ENCODE peak calls at places on chromosomes 16 and 17, in six cellular contexts. D is HCT116, A is WTC11, C is HepG2, F is K562, J is H1. L is an unnamed sample.

GRCh38 chr16:65077181-65077580 is 44.7 kb downstream of the CDH11 start:
- DNase-seq in D (no peak), A (no peak), C (no peak), F (no peak), J (no peak), L (no peak)

GRCh38 chr17:36919407-36919968 is 17.8 kb upstream of the LHX1 start:
- DNase-seq in D (no peak), A (no peak), C (no peak), F (no peak), J (no peak), L (no peak)

GRCh38 chr17:7102421-7102820 is 12.2 kb downstream of the ASGR2 start:
- DNase-seq in D (no peak), A (no peak), C (no peak), F (no peak), J (no peak), L (no peak)

GRCh38 chr17:20155258-20156195 is 146.4 kb downstream of the SPECC1 start:
- DNase-seq in D (peak; percentile 87), A (peak; percentile 100), C (peak; percentile 80), F (peak; percentile 94), J (peak; percentile 99), L (peak; percentile 91)

GRCh38 chr17:66540131-66540781 is 237.8 kb downstream of the PRKCA start:
- DNase-seq in D (no peak), A (peak; percentile 46), C (peak; percentile 72), F (no peak), J (peak; percentile 59), L (no peak)

GRCh38 chr17:6325741-6326140 is 109.2 kb downstream of the AIPL1 start:
- DNase-seq in D (no peak), A (no peak), C (no peak), F (no peak), J (no peak), L (no peak)

GRCh38 chr17:82350182-82351030 is 8.6 kb upstream of the TEX19 start:
- DNase-seq in D (peak; percentile 56), A (peak; percentile 56), C (no peak), F (no peak), J (no peak), L (no peak)

GRCh38 chr17:45270828-45271418 is 9.0 kb upstream of the SPATA32 start:
- DNase-seq in D (no peak), A (peak; percentile 81), C (no peak), F (peak; percentile 73), J (peak; percentile 91), L (no peak)

GRCh38 chr16:31008154-31008950 is 2.1 kb downstream of the STX1B start:
- DNase-seq in D (no peak), A (no peak), C (no peak), F (no peak), J (no peak), L (no peak)

GRCh38 chr16:22739077-22739476 is 74.9 kb upstream of the HS3ST2 start:
- DNase-seq in D (no peak), A (no peak), C (no peak), F (no peak), J (no peak), L (no peak)

DNA sequence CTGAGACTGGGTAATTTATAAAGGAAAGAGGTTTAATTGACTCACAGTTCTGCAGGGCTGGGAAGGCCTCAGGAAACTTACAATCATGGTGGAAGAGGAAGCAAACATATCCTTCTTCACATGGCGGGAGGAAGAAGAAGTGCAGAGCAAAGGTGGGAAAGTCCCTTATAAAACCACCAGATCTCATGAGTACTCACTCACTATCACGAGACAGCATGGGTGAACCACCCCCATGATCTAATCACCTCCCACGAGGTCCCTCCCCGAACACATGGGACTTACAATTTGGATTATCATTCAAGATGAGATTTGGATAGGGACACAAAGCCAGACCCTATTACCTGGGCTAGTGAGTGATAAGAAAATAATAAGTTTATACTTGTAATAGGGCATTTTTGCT is 70.6 kb upstream of the HS3ST2 start:
- DNase-seq in D (no peak), A (no peak), C (no peak), F (no peak), J (no peak), L (no peak)
- TF ChIP-seq ATF3 in D (no peak), A (no peak), C (no peak), F (no peak), J (no peak), L (no peak)

GRCh38 chr16:8848231-8848938 is 20.4 kb downstream of the CARHSP1 start:
- DNase-seq in D (no peak), A (no peak), C (no peak), F (no peak), J (no peak), L (no peak)
- TF ChIP-seq ATF3 in D (no peak), A (no peak), C (no peak), F (no peak), J (no peak), L (no peak)

DNA sequence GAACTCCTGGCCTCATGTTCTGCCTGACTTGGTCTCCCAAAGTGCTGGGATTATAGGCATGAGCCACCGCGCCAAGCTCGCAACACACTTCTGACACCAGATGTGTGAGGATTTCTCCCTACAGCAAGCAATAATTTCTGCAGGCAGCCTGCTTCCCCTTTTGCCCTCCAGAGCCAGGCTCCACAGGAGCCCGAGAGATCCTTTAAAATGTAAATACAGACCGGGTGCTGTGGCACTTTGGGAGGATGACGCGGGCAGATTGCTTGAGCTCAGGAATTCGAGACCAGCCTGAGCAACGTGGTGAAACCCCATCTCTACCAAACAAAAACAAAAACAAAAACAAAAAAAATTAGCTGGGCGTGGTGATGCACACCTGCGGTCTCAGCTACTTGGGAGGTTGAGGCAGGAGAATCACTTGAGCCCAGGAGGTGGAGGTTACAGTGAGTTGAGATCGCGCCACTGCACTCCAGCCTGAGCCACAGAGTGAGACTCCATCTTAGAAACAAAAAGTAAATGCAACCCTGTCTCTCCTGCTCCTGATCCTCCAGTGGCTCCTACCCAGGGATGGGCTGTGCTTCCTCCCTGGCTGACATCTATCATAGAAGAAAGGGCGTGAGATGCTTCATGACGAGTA is 14.7 kb downstream of the C16orf96 start:
- DNase-seq in D (no peak), A (peak; percentile 81), C (no peak), F (no peak), J (peak; percentile 71), L (no peak)
- TF ChIP-seq ATF3 in D (no peak), A (no peak), C (no peak), F (no peak), J (no peak), L (no peak)

GRCh38 chr16:1283296-1283695 is 26.1 kb upstream of the UBE2I start:
- DNase-seq in D (no peak), A (no peak), C (no peak), F (peak; percentile 54), J (no peak), L (no peak)

GRCh38 chr16:1285669-1286491 is 23.6 kb upstream of the UBE2I start:
- DNase-seq in D (no peak), A (no peak), C (no peak), F (no peak), J (no peak), L (no peak)

GRCh38 chr16:1286492-1287094 is 22.8 kb upstream of the UBE2I start:
- DNase-seq in D (no peak), A (no peak), C (no peak), F (no peak), J (no peak), L (no peak)

GRCh38 chr16:1282275-1282995 is 26.6 kb downstream of the TPSD1 start:
- DNase-seq in D (no peak), A (no peak), C (no peak), F (peak; percentile 66), J (no peak), L (no peak)

DNA sequence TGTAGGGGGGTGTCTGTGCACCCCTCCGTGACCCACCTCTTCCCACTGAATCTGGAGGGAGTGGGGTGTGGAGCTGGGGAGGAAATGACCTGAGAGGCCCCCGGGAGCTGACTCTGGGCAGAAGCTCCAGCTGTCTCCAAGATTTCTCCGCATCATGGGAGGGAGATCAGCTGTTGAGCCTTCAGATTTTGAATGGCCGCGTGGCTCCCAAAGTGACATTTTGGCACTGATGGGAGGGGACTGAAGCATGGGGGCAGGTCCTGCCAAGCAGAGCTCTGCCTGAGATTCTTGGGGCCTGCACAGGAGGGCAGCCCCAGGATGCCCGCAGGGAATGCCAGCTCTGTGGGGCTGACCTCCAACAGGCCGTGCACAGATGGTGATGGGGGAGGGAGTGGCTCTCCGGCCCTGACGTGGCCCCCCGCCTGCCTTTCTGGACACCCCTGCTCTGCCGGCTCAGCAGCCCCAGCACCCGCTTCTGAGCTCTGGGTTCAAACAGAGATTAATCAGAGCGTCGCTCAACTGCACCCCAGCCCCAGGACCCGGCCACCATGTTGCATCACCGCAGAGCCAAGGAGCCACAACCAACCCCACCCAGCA is 25.3 kb upstream of the UBE2I start:
- DNase-seq in D (no peak), A (no peak), C (no peak), F (no peak), J (no peak), L (no peak)
- TF ChIP-seq ATF3 in D (no peak), A (no peak), C (no peak), F (no peak), J (no peak), L (no peak)

GRCh38 chr17:55811536-55811935 is 60.7 kb downstream of the PCTP start:
- DNase-seq in D (no peak), A (no peak), C (no peak), F (no peak), J (no peak), L (no peak)
- TF ChIP-seq ATF3 in D (no peak), A (no peak), C (no peak), F (no peak), J (no peak), L (no peak)

GRCh38 chr17:80087346-80088265 is 13.8 kb upstream of the GAA start:
- DNase-seq in D (no peak), A (no peak), C (no peak), F (no peak), J (no peak), L (no peak)
- TF ChIP-seq ATF3 in D (no peak), A (no peak), C (no peak), F (no peak), J (no peak), L (no peak)

GRCh38 chr17:9517396-9517795 is 58.2 kb downstream of the STX8 start:
- DNase-seq in D (no peak), A (no peak), C (no peak), F (no peak), J (no peak), L (no peak)

GRCh38 chr17:9520649-9521435 is 54.8 kb downstream of the STX8 start:
- DNase-seq in D (no peak), A (no peak), C (no peak), F (no peak), J (no peak), L (no peak)

GRCh38 chr17:9519873-9520272 is 55.7 kb downstream of the STX8 start:
- DNase-seq in D (no peak), A (no peak), C (no peak), F (no peak), J (no peak), L (no peak)

DNA sequence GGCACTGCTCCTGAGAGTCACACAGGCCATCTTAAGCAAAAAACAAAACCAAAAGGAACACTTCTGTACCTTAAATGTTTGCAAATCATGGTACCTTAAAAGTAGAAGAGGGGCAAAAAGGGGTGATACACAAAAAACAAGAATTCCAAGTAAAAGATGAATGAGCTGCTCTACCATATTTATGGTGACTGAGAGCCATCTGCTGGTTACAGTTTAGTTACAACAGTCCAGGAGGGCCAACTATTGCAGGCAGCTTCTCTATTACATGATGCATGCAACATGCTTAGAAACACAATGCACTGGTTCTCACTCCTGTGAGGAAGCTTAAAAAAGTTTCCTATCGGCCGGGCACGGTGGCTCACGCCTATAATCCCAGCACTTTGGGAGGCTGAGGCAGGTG is 53.5 kb downstream of the STX8 start:
- DNase-seq in D (no peak), A (no peak), C (peak; percentile 44), F (no peak), J (no peak), L (no peak)
- TF ChIP-seq ATF3 in D (no peak), A (no peak), C (no peak), F (no peak), J (no peak), L (no peak)

L was measured in GM12878.